ENCODE peak calls at places on chromosome X, in six cellular contexts. W is pancreas; X is nephron progenitor cell; C is left colon; V is activated T-helper 1 cell treated with anti-CD3 and anti-CD28 coated beads, Interleukin-12 subunit alpha, Interleukin-12 subunit beta, Interleukin-2, Interleukin-4 antibody, amounts not matched to agents 30 ng/mL and 10 ng/mL and 1 ng/mL, durations not matched to agents 14 hours and 24 hours and 36 hours; G is T-helper 17 cell. K is an unnamed sample.

GRCh38 chrX:136304493-136304892 is 3.7 kb downstream of the ADGRG4 start:
- DNase-seq in W (no peak), X (no peak), C (no peak), V (no peak), G (no peak), K (no peak)

GRCh38 chrX:55336176-55336575 is 71.5 kb upstream of the PAGE3 start:
- DNase-seq in W (no peak), X (no peak), C (no peak), V (no peak), G (no peak), K (no peak)

GRCh38 chrX:108167211-108167872 is 75.8 kb downstream of the ATG4A start:
- DNase-seq in W (no peak), X (no peak), C (no peak), V (no peak), G (no peak), K (no peak)

GRCh38 chrX:124986284-124986683 is 333.4 kb upstream of the TEX13C start:
- DNase-seq in W (no peak), X (no peak), C (no peak), V (no peak), G (no peak), K (no peak)

GRCh38 chrX:120647127-120647526 is 17.3 kb upstream of the C1GALT1C1 start:
- DNase-seq in W (no peak), X (no peak), C (no peak), V (no peak), G (no peak), K (no peak)

GRCh38 chrX:9148626-9149385 is 114.9 kb upstream of the FAM9B start:
- DNase-seq in W (no peak), X (no peak), C (no peak), V (no peak), G (no peak), K (no peak)

GRCh38 chrX:114152130-114152529 is 431.8 kb upstream of the HTR2C start:
- DNase-seq in W (no peak), X (no peak), C (no peak), V (no peak), G (no peak), K (no peak)

GRCh38 chrX:70454441-70455365 is 10.1 kb downstream of the DLG3 start:
- DNase-seq in W (peak), X (peak), C (peak), V (peak), G (peak), K (peak)

GRCh38 chrX:19688426-19688825 is 173.1 kb upstream of the MAP3K15 start:
- DNase-seq in W (no peak), X (no peak), C (no peak), V (no peak), G (no peak), K (no peak)

GRCh38 chrX:36867143-36867542 is 141.0 kb upstream of the FAM47C start:
- DNase-seq in W (no peak), X (no peak), C (no peak), V (no peak), G (no peak), K (no peak)

GRCh38 chrX:47239898-47240545 is 7.2 kb downstream of the USP11 start:
- DNase-seq in W (no peak), X (no peak), C (no peak), V (no peak), G (no peak), K (no peak)

GRCh38 chrX:150303386-150304097 is 59.6 kb upstream of the MAMLD1 start:
- DNase-seq in W (no peak), X (no peak), C (no peak), V (no peak), G (no peak), K (no peak)

GRCh38 chrX:27890611-27891010 is 82.8 kb downstream of the MAGEB10 start:
- DNase-seq in W (no peak), X (no peak), C (no peak), V (no peak), G (no peak), K (no peak)